ENCODE peak calls at places on chromosomes 2 and 18, in four cellular contexts. U, J, G and R are unnamed samples.
A peak's percentile ranks its signal among the peaks of the same experiment; 100 is the strongest.

GRCh38 chr2:242031481-242032019 is 162.0 kb downstream of the RTP5 start:
- DNase-seq in U (no peak), G (no peak), J (no peak), R (peak; percentile 2)

GRCh38 chr18:59628995-59629394 is 68.2 kb downstream of the CCBE1 start:
- DNase-seq in G (no peak), J (no peak), U (no peak), R (no peak)

GRCh38 chr2:10357770-10358169 is 55.1 kb downstream of the HPCAL1 start:
- DNase-seq in G (no peak), U (no peak), J (no peak), R (no peak)

GRCh38 chr2:105393373-105394055 is 5.3 kb downstream of the FHL2 start:
- DNase-seq in G (no peak), J (no peak), U (peak; percentile 34), R (no peak)

GRCh38 chr2:112092286-112093041 is 37.4 kb downstream of the TMEM87B start:
- DNase-seq in G (no peak), J (no peak), U (peak; percentile 92), R (no peak)

GRCh38 chr2:234986866-234987720 is 35.3 kb downstream of the SH3BP4 start:
- DNase-seq in G (no peak), J (no peak), U (no peak), R (no peak)

GRCh38 chr2:11781624-11782023 is 35.2 kb downstream of the LPIN1 start:
- DNase-seq in U (no peak), J (no peak), G (no peak), R (no peak)

GRCh38 chr2:6053711-6054393 is 361.7 kb downstream of the SOX11 start:
- DNase-seq in J (no peak), U (no peak), G (no peak), R (no peak)

GRCh38 chr2:82641781-82642180 is 1817.3 kb downstream of the SUCLG1 start:
- DNase-seq in G (no peak), J (no peak), U (no peak), R (no peak)

GRCh38 chr2:38751847-38752410 is 768 bp upstream of the SRSF7 start:
- DNase-seq in G (no peak), J (peak; percentile 41), U (no peak), R (peak; percentile 58)

GRCh38 chr2:71614976-71615768 is 161.8 kb downstream of the DYSF start:
- DNase-seq in J (no peak), U (peak; percentile 42), G (peak; percentile 21), R (no peak)

GRCh38 chr2:204360218-204361007 is 184.9 kb upstream of the PARD3B start:
- DNase-seq in J (no peak), U (no peak), G (no peak), R (no peak)

GRCh38 chr2:127681976-127682857 is 6.9 kb upstream of the LIMS2 start:
- DNase-seq in J (no peak), U (no peak), G (peak; percentile 66), R (no peak)

GRCh38 chr2:209517436-209517835 is 93.6 kb downstream of the MAP2 start:
- DNase-seq in U (no peak), J (no peak), G (no peak), R (no peak)

GRCh38 chr2:47091118-47091517 is 64.0 kb downstream of the STPG4 start:
- DNase-seq in U (no peak), J (no peak), G (no peak), R (no peak)

GRCh38 chr2:223306371-223306770 is 254.4 kb downstream of the KCNE4 start:
- DNase-seq in U (no peak), J (peak; percentile 42), G (no peak), R (peak; percentile 18)

GRCh38 chr2:227939271-227940027 is 68.0 kb downstream of the DAW1 start:
- DNase-seq in U (no peak), J (peak; percentile 62), G (peak; percentile 31), R (peak; percentile 62)

GRCh38 chr2:62801814-62802524 is 96.5 kb downstream of the EHBP1 start:
- DNase-seq in U (no peak), G (no peak), J (peak; percentile 61), R (no peak)

GRCh38 chr2:172574965-172575364 is 19.1 kb downstream of the PDK1 start:
- DNase-seq in G (no peak), J (no peak), U (no peak), R (no peak)
- H3K9me3 ChIP-seq in G (peaks cover 47% of the 10 kb centered on the region), J (peaks cover 38% of the 10 kb centered on the region), U (no peaks in the 10 kb centered on the region), R (no peaks in the 10 kb centered on the region)

GRCh38 chr2:101777337-101777736 is 79.8 kb downstream of the MAP4K4 start:
- DNase-seq in G (no peak), J (no peak), U (no peak), R (no peak)
- H3K4me1 ChIP-seq in G (peaks cover 36% of the 10 kb centered on the region), J (peaks cover 38% of the 10 kb centered on the region), U (peaks cover 9% of the 10 kb centered on the region), R (peaks cover 24% of the 10 kb centered on the region)

DNA sequence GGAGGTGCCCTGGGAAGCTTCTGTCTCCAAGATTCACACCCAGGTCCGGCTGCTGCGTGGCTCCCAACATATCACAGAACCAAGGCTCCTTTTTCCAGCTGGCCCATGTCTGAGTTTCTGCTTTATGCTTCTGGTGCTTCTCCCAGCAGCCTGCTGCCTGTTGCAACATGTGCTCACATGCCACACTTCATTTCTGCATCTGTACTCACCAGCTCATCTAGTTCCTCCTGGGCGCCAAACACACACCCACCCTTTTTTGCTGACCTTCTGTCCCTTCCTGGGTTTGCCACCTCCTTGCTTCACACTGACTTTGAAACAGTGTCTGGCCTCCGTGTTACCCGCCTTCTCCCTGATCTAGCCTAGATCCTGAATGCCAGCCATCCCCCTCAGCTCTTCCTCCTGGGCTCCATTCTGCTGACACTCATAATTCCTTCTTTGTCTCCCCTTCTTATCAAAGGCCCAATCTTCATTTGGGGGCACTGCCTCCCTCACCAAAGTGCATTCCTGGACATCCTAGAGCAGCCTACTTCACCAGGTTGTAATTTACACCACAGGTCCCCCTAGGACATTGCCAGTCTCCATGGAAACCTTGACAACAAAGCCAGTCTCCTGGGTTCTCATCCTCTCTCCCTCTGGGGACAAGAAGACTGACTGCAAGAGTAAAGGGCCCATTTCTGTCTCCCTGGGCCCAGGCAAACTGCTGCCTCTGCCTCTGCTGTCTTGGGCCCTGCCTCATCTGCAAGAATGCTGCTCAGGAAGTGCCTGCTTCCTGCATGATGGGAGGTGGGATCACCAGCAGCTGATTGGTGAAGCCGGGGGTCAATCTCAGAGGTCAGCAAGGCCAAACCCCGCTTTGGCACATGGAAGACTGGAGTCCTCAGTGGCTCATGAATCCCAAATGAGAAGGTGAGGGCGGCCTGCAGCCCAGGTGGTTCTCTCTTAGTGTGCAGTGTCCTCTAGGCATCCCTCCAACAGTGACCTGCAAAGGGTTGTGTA is 13.9 kb upstream of the PROM2 start:
- DNase-seq in J (no peak), G (peak; percentile 2), U (no peak), R (no peak)
- H3K9me3 ChIP-seq in J (peaks cover 23% of the 10 kb centered on the region), G (no peaks in the 10 kb centered on the region), U (no peaks in the 10 kb centered on the region), R (no peaks in the 10 kb centered on the region)

GRCh38 chr2:18085593-18085992 is 207.1 kb downstream of the KCNS3 start:
- DNase-seq in J (no peak), G (no peak), U (no peak), R (no peak)
- H3K4me1 ChIP-seq in J (no peaks in the 10 kb centered on the region), G (no peaks in the 10 kb centered on the region), U (no peaks in the 10 kb centered on the region), R (no peaks in the 10 kb centered on the region)